ENCODE peak calls at places on chromosomes 4 and X, in five cellular contexts. One of them, this sample, is unnamed.

GRCh38 chr4:184168406-184169019 is 49.2 kb downstream of the ENPP6 start:
- DNase-seq in prostate gland: peak
- DNase-seq in fibroblast of pulmonary artery: peak
- DNase-seq in PC-9: no peak
- DNase-seq in fibroblast of mammary gland: peak
- DNase-seq in this sample: no peak

GRCh38 chrX:133323450-133323849 is 91.8 kb downstream of the GPC4 start:
- DNase-seq in PC-9: peak
- DNase-seq in fibroblast of mammary gland: no peak
- DNase-seq in prostate gland: no peak
- DNase-seq in fibroblast of pulmonary artery: no peak
- DNase-seq in this sample: no peak

GRCh38 chr4:23788460-23788859 is 101.4 kb downstream of the PPARGC1A start:
- DNase-seq in fibroblast of mammary gland: peak
- DNase-seq in fibroblast of pulmonary artery: peak
- DNase-seq in PC-9: peak
- DNase-seq in prostate gland: no peak
- DNase-seq in this sample: no peak

GRCh38 chr4:148214529-148215166 is 227.6 kb downstream of the NR3C2 start:
- DNase-seq in fibroblast of mammary gland: peak
- DNase-seq in PC-9: no peak
- DNase-seq in prostate gland: peak
- DNase-seq in fibroblast of pulmonary artery: no peak
- DNase-seq in this sample: no peak

GRCh38 chr4:8886625-8887406 is 15.2 kb upstream of the HMX1 start:
- DNase-seq in fibroblast of pulmonary artery: no peak
- DNase-seq in fibroblast of mammary gland: peak
- DNase-seq in PC-9: no peak
- DNase-seq in prostate gland: no peak
- DNase-seq in this sample: no peak

GRCh38 chr4:172786039-172786792 is 382.4 kb upstream of the GALNT7 start:
- DNase-seq in PC-9: no peak
- DNase-seq in fibroblast of mammary gland: peak
- DNase-seq in fibroblast of pulmonary artery: peak
- DNase-seq in prostate gland: no peak
- DNase-seq in this sample: no peak

GRCh38 chr4:52192697-52193096 is 141.6 kb downstream of the SPATA18 start:
- DNase-seq in prostate gland: no peak
- DNase-seq in fibroblast of mammary gland: peak
- DNase-seq in PC-9: no peak
- DNase-seq in fibroblast of pulmonary artery: no peak
- DNase-seq in this sample: no peak

GRCh38 chr4:78059524-78059889 is 2.4 kb downstream of the FRAS1 start:
- DNase-seq in fibroblast of mammary gland: peak
- DNase-seq in fibroblast of pulmonary artery: peak
- DNase-seq in prostate gland: peak
- DNase-seq in PC-9: peak
- DNase-seq in this sample: peak

GRCh38 chr4:156858071-156858470 is 113.5 kb downstream of the PDGFC start:
- DNase-seq in prostate gland: no peak
- DNase-seq in fibroblast of pulmonary artery: no peak
- DNase-seq in PC-9: no peak
- DNase-seq in fibroblast of mammary gland: no peak
- DNase-seq in this sample: no peak

GRCh38 chrX:131791608-131792355 is 231.3 kb upstream of the STK26 start:
- DNase-seq in fibroblast of pulmonary artery: no peak
- DNase-seq in PC-9: no peak
- DNase-seq in prostate gland: no peak
- DNase-seq in fibroblast of mammary gland: peak
- DNase-seq in this sample: no peak

GRCh38 chrX:152843852-152844251 is 13.0 kb downstream of the NSDHL start:
- DNase-seq in fibroblast of pulmonary artery: no peak
- DNase-seq in PC-9: no peak
- DNase-seq in prostate gland: no peak
- DNase-seq in fibroblast of mammary gland: no peak
- DNase-seq in this sample: no peak

GRCh38 chr4:94516999-94517398 is 65.3 kb downstream of the PDLIM5 start:
- DNase-seq in fibroblast of mammary gland: peak
- DNase-seq in fibroblast of pulmonary artery: peak
- DNase-seq in prostate gland: no peak
- DNase-seq in PC-9: peak
- DNase-seq in this sample: no peak

GRCh38 chr4:157076578-157076947 is 613 bp downstream of the GLRB start:
- DNase-seq in fibroblast of mammary gland: no peak
- DNase-seq in fibroblast of pulmonary artery: no peak
- DNase-seq in PC-9: no peak
- DNase-seq in prostate gland: no peak
- DNase-seq in this sample: no peak

GRCh38 chrX:102517331-102517730 is 792 bp upstream of the TMSB15A start:
- DNase-seq in fibroblast of mammary gland: peak
- DNase-seq in fibroblast of pulmonary artery: peak
- DNase-seq in PC-9: no peak
- DNase-seq in prostate gland: no peak
- DNase-seq in this sample: no peak

DNA sequence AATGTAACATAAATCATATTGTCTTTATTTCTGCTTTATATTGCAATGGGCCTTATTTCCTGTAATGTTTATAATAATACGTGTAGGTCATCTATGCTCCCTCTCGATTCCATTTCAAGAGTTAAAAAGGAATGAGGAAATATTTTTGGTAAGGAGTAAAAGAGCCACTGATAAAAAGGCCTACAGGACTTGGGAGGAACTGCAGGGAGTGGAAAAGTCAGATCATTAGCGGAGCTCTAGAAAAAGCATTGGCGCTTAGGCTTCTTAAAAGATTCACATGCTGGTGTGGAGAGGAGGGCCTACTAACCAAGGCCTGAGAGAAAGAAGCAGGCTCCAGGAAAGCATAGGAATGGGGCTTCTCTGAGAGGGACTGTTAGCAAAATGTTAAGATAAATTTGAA is 82.9 kb upstream of the PNPLA4 start:
- DNase-seq in PC-9: no peak
- DNase-seq in fibroblast of mammary gland: no peak
- DNase-seq in fibroblast of pulmonary artery: no peak
- DNase-seq in prostate gland: no peak
- DNase-seq in this sample: no peak
- TF ChIP-seq CTCF in PC-9: no peak
- TF ChIP-seq CTCF in fibroblast of mammary gland: no peak
- TF ChIP-seq CTCF in fibroblast of pulmonary artery: peak
- TF ChIP-seq CTCF in prostate gland: no peak
- TF ChIP-seq CTCF in this sample: peak

GRCh38 chr4:1466034-1466960 is 60.1 kb upstream of the NKX1-1 start:
- DNase-seq in fibroblast of pulmonary artery: no peak
- DNase-seq in prostate gland: no peak
- DNase-seq in PC-9: no peak
- DNase-seq in fibroblast of mammary gland: no peak
- DNase-seq in this sample: no peak

GRCh38 chr4:1469596-1470392 is 63.6 kb upstream of the NKX1-1 start:
- DNase-seq in fibroblast of mammary gland: no peak
- DNase-seq in prostate gland: no peak
- DNase-seq in PC-9: no peak
- DNase-seq in fibroblast of pulmonary artery: no peak
- DNase-seq in this sample: no peak

GRCh38 chr4:1469043-1469442 is 62.8 kb upstream of the NKX1-1 start:
- DNase-seq in fibroblast of pulmonary artery: no peak
- DNase-seq in fibroblast of mammary gland: no peak
- DNase-seq in PC-9: no peak
- DNase-seq in prostate gland: no peak
- DNase-seq in this sample: no peak

GRCh38 chr4:1465173-1466033 is 59.2 kb upstream of the NKX1-1 start:
- DNase-seq in fibroblast of pulmonary artery: no peak
- DNase-seq in fibroblast of mammary gland: no peak
- DNase-seq in prostate gland: no peak
- DNase-seq in PC-9: no peak
- DNase-seq in this sample: no peak

DNA sequence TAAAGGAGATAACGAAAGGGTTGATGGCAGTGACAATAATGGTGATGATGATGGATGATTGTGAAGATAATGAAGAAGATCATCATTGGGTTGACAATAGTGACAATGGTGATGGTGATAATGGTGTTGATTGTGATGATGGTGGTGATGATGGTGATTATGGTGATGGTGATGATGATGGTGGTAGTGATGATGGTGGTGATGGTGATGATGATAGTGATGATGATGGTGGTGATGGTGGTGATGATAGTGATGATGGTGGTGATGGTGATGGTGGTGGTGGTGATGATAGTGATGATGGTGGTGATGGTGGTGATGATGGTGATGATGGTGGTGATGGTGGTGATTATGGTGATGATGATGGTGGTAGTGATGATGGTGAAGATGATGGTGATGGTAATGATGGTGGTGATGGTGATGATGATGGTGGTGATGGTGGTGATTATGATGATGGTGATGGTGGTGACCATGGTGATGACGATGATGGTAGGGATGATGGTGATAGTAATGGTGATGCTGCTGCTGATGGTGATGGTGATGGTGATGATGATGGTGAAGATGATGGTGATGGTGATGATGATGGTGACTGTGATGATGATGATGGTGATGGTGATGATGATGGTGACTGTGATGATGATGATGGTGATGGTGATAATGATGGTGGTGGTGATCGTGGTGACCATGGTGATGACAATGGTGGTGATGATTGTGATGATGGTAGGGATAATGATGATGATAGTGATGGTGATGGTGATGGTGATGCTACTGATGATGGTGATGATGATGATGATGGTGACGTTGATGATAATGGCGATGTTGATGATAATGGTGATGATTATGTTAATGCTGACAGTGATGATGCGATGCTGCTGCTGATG is 61.6 kb upstream of the NKX1-1 start:
- DNase-seq in PC-9: no peak
- DNase-seq in fibroblast of pulmonary artery: no peak
- DNase-seq in fibroblast of mammary gland: no peak
- DNase-seq in prostate gland: no peak
- DNase-seq in this sample: no peak
- TF ChIP-seq CTCF in PC-9: no peak
- TF ChIP-seq CTCF in fibroblast of pulmonary artery: no peak
- TF ChIP-seq CTCF in fibroblast of mammary gland: no peak
- TF ChIP-seq CTCF in prostate gland: no peak
- TF ChIP-seq CTCF in this sample: no peak

DNA sequence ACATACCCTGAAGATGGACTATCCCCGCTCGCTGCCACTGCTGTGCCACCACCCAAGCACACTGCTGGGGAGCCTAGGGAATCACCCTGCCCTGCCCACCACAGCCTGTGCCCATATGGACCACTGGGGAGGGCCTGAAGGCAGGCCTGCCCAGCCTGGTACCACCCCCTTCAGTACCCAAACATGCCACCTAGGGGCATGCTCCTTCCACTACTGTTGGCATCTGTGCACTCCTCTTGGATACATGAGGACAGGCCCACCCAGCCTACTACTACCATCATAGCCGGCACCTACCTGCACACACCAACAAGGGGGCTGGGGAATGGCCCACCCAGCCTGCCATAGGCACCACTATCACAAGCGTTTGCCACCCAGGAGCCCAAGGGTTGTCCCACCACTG is 30.1 kb upstream of the PRDX4 start:
- DNase-seq in fibroblast of pulmonary artery: no peak
- DNase-seq in PC-9: no peak
- DNase-seq in prostate gland: no peak
- DNase-seq in fibroblast of mammary gland: peak
- DNase-seq in this sample: no peak
- TF ChIP-seq CTCF in fibroblast of pulmonary artery: no peak
- TF ChIP-seq CTCF in PC-9: no peak
- TF ChIP-seq CTCF in prostate gland: no peak
- TF ChIP-seq CTCF in fibroblast of mammary gland: peak
- TF ChIP-seq CTCF in this sample: no peak

DNA sequence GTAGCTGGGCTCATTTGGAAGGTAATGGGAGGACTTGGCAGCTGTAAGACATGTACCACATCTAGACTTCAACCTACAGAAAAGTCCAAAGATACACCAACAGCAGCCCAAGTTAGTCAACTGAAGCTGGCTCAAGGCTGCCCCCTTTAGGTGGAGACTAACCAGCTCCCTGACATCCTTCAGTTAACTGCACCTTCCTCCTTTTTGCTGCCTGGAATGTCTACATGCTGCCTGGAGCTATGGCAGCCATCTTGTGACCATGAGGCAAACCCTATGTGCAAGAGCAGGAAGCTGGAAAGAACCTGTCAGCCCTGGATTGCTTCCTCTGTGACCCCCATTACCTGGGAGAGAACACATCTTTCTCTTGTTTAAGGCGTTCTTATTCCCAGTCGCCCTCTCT is 25.8 kb downstream of the ARSD start:
- DNase-seq in prostate gland: no peak
- DNase-seq in fibroblast of pulmonary artery: no peak
- DNase-seq in PC-9: no peak
- DNase-seq in fibroblast of mammary gland: no peak
- DNase-seq in this sample: no peak
- TF ChIP-seq CTCF in prostate gland: no peak
- TF ChIP-seq CTCF in fibroblast of pulmonary artery: no peak
- TF ChIP-seq CTCF in PC-9: no peak
- TF ChIP-seq CTCF in fibroblast of mammary gland: no peak
- TF ChIP-seq CTCF in this sample: peak

This sample was measured in keratinocyte.